ENCODE peak calls at places on chromosome 17, in five cellular contexts. Q, D, J, X and S are unnamed samples. For H3K9me3, the result is how much of the 10 kb centered on the place peaks cover.

GRCh38 chr17:45775576-45776011 is 8.5 kb upstream of the CRHR1 start:
- DNase-seq in X (peak), D (no peak), Q (no peak), J (no peak), S (no peak)

GRCh38 chr17:10067446-10068143 is 130.8 kb downstream of the GAS7 start:
- DNase-seq in Q (no peak), X (peak), D (no peak), J (no peak), S (no peak)

GRCh38 chr17:29710891-29711418 is 88.2 kb upstream of the CORO6 start:
- DNase-seq in J (no peak), Q (no peak), D (no peak), X (peak), S (no peak)

GRCh38 chr17:41812176-41813038 is at the start of gene FKBP10:
- DNase-seq in J (peak), Q (peak), D (peak), X (peak), S (peak)

GRCh38 chr17:69961488-69962145 is 113.4 kb upstream of the KCNJ16 start:
- DNase-seq in X (no peak), Q (no peak), D (no peak), J (peak), S (no peak)

GRCh38 chr17:76567634-76568432 is 17.8 kb downstream of the ST6GALNAC2 start:
- DNase-seq in Q (no peak), J (no peak), D (no peak), X (no peak), S (no peak)

GRCh38 chr17:75588546-75589016 is 981 bp downstream of the MYO15B start:
- DNase-seq in J (no peak), X (no peak), Q (no peak), D (no peak), S (no peak)

GRCh38 chr17:42908872-42909700 is 8.5 kb downstream of the G6PC1 start:
- DNase-seq in X (no peak), J (peak), D (no peak), Q (no peak), S (no peak)

GRCh38 chr17:62105861-62106260 is 40.8 kb upstream of the MED13 start:
- DNase-seq in J (no peak), X (no peak), Q (no peak), D (no peak), S (no peak)

GRCh38 chr17:9424071-9424640 is 151.5 kb downstream of the STX8 start:
- DNase-seq in Q (no peak), D (no peak), X (no peak), J (no peak), S (no peak)

DNA sequence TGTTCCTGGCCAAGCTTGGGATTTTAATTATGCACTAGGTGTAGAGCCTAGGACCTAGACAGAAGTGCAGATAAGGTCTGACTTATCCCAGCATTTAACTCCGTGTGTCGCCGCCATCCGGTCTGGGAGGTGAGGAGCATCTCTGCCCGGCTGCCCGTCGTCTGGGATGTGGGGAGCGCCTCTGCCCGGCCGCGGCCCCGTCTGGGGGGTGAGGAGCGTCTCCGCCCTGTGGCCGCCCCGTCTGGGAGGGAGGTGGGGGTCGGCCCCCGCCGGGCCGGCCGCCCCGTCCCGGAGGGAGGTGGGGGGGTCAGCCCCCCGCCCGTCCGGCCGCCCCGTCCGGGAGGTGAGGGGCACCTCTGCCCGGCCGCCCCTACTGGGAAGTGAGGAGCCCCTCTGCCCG is 7.1 kb upstream of the B4GALNT2 start:
- DNase-seq in J (no peak), Q (no peak), X (no peak), D (no peak), S (no peak)
- H3K9me3 ChIP-seq in J (under half), Q (under half), X (under half), D (under half), S (under half)

GRCh38 chr17:82949984-82950383 is 110.2 kb upstream of the ZNF750 start:
- DNase-seq in D (no peak), Q (no peak), J (no peak), X (no peak), S (no peak)
- H3K9me3 ChIP-seq in D (under half), Q (half or more), J (under half), X (under half), S (under half)

DNA sequence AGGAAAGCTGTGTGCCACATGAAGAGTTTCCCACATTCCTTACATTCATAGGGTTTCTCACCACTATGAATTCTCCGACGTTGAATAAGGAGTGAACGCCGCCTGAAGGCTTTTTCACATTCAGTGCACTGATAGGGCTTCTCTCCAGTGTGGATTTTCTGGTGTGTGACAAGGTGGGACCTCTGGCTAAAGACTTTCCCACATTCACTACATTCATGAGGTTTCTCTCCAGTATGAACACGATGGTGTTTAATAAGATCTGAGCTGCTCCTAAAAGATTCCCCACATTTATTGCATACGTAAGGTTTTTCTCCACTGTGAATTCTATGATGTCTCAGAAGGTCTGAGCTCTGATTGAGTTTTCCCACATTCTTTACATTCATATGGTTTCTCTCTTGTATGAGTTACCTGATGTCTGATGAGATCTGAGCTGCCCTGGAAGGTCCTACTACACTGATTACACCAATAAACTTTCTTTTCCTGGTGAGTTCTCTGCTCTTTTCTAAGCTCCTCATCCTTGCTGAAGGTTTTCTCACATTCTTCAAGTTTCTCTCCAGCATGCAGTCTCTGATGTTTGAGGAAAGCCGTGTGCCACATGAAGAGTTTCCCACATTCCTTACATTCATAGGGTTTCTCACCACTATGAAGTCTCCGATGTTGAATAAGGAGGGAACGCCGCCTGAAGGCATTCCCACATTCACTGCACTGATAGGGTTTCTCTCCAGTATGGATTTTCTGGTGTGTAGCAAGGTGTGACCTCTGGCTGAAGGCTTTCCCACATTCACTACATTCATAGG is 10.0 kb downstream of the ZNF594 start:
- DNase-seq in Q (no peak), X (no peak), J (no peak), D (no peak), S (no peak)
- H3K9me3 ChIP-seq in Q (half or more), X (under half), J (half or more), D (half or more), S (under half)

DNA sequence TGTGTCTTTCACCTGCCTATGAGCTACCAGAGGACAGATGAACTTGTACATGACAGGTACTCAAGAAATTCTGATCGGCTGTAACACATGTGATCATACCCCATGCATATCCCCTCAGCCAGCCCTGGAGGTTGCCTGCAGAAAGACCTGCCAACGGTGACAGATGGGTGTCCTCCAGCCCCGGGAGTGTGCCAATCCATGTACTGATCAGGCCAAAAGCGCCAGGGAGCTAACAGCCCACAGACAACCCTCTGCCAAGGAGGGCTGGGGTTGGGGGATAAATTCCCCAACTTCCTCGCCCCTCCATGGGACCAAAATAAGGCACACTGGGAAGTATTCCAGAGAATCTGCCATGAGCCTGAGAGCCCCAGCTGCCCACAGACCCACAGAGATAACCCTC is 189.4 kb downstream of the CCT6B start:
- DNase-seq in X (no peak), D (no peak), J (no peak), Q (no peak), S (no peak)
- H3K9me3 ChIP-seq in X (under half), D (under half), J (under half), Q (under half), S (under half)

GRCh38 chr17:66088173-66088572 is 103.8 kb downstream of the CEP112 start:
- DNase-seq in X (no peak), D (no peak), J (no peak), Q (no peak), S (no peak)
- H3K9me3 ChIP-seq in X (under half), D (under half), J (under half), Q (under half), S (under half)

DNA sequence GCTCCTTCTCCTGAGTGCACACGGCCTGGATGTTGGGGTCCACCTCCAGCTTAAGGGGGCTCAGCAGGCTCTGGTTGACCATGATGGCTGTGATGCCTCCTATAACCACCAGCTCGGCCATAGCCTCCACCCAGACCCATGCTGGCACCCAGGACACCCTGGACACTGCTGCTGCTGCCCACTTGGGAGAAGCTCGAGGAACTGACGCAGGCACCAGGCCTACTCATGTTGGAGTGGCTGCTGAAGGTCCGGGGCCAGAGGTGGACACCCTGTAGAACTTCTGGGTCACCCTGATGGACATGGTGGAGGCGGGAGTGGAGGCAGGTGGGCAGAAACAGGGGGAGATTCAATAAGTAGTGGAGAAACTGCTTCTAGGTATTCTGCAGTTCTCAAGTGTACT is 28.0 kb downstream of the IKZF3 start:
- DNase-seq in J (no peak), D (no peak), Q (no peak), X (no peak), S (no peak)
- H3K9me3 ChIP-seq in J (under half), D (under half), Q (under half), X (under half), S (under half)

GRCh38 chr17:77709594-77709993 is 248.9 kb upstream of the TNRC6C start:
- DNase-seq in J (no peak), X (no peak), Q (no peak), D (no peak), S (no peak)

GRCh38 chr17:77708049-77708448 is 250.5 kb upstream of the TNRC6C start:
- DNase-seq in J (no peak), D (no peak), Q (no peak), X (no peak), S (no peak)

GRCh38 chr17:77707546-77707945 is 251.0 kb upstream of the TNRC6C start:
- DNase-seq in Q (no peak), J (no peak), D (no peak), X (no peak), S (no peak)

GRCh38 chr17:77708936-77709335 is 249.6 kb upstream of the TNRC6C start:
- DNase-seq in X (no peak), Q (no peak), J (no peak), D (no peak), S (no peak)

DNA sequence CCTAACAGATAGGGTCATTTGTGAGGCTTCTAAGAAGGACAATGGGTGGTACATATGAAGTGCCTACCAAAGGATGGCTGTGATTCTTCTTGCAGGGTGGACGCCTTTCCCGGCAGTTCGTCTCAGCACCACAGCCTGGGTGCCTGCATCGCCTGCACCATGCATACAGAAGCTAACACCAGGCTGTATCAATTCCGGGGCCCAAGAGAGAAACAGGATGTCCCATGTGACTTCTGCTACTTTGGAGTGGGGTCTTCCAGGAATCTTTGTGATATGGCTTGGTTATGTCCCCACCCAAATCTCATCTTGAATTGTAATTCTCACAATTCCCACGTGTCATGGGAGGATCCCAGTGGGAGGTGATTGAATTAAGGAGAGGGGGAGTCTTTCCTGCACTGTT is 251.6 kb upstream of the TNRC6C start:
- DNase-seq in D (no peak), X (no peak), J (no peak), Q (no peak), S (no peak)
- H3K9me3 ChIP-seq in D (under half), X (under half), J (under half), Q (under half), S (under half)

GRCh38 chr17:16623282-16623681 is 30.4 kb downstream of the ZNF624 start:
- DNase-seq in J (no peak), X (no peak), Q (no peak), D (no peak), S (no peak)

GRCh38 chr17:16622540-16623277 is 30.9 kb downstream of the ZNF624 start:
- DNase-seq in D (no peak), Q (no peak), J (no peak), X (no peak), S (no peak)

GRCh38 chr17:16617481-16618060 is 36.1 kb downstream of the ZNF624 start:
- DNase-seq in X (no peak), J (no peak), D (no peak), Q (no peak), S (no peak)
- H3K9me3 ChIP-seq in X (under half), J (under half), D (half or more), Q (half or more), S (under half)